ENCODE peak calls at places on chromosomes 12 and 14, in five cellular contexts. I is stimulated activated CD4-positive, alpha-beta T cell treated with anti-CD3 and anti-CD28 coated beads, Interleukin-2, amount 100 ng/mL, for 48 hours; S is left lung; T is hepatocyte; U is amniotic stem cell. W is an unnamed sample.

GRCh38 chr14:54730156-54730961 is 163.4 kb downstream of the SAMD4A start:
- DNase-seq in I (peak), S (no peak), T (no peak), U (no peak), W (peak)

GRCh38 chr12:47316609-47317049 is 236.9 kb upstream of the AMIGO2 start:
- DNase-seq in I (no peak), S (no peak), T (no peak), U (no peak), W (no peak)

GRCh38 chr12:132505105-132505851 is 15.3 kb downstream of the FBRSL1 start:
- DNase-seq in I (no peak), S (no peak), T (no peak), U (no peak), W (no peak)

GRCh38 chr12:71942259-71942658 is 3.6 kb downstream of the TPH2 start:
- DNase-seq in I (no peak), S (no peak), T (no peak), U (no peak), W (no peak)

GRCh38 chr14:76551906-76552305 is 176.0 kb downstream of the ESRRB start:
- DNase-seq in I (no peak), S (no peak), T (no peak), U (no peak), W (no peak)

GRCh38 chr12:93441111-93441616 is 583 bp downstream of the UBE2N start:
- DNase-seq in I (no peak), S (peak), T (peak), U (no peak), W (peak)

GRCh38 chr14:55136868-55137785 is 8.1 kb downstream of the LGALS3 start:
- DNase-seq in I (no peak), S (no peak), T (no peak), U (peak), W (no peak)

GRCh38 chr12:100824476-100824875 is 29.9 kb downstream of the ANO4 start:
- DNase-seq in I (no peak), S (no peak), T (no peak), U (no peak), W (no peak)

GRCh38 chr12:38911611-38912010 is 6.2 kb upstream of the CPNE8 start:
- DNase-seq in I (no peak), S (no peak), T (peak), U (no peak), W (no peak)

GRCh38 chr14:82146846-82147245 is 613.2 kb upstream of the SEL1L start:
- DNase-seq in I (no peak), S (no peak), T (no peak), U (no peak), W (no peak)

GRCh38 chr14:68476212-68476964 is 316.5 kb downstream of the ZFP36L1 start:
- DNase-seq in I (no peak), S (no peak), T (peak), U (no peak), W (no peak)

GRCh38 chr14:95993768-95994592 is 45.2 kb upstream of the C14orf132 start:
- DNase-seq in I (peak), S (no peak), T (peak), U (peak), W (peak)

GRCh38 chr12:91985002-91985767 is 160.5 kb downstream of the BTG1 start:
- DNase-seq in I (no peak), S (no peak), T (no peak), U (no peak), W (no peak)

GRCh38 chr14:106024983-106025604 is 498.7 kb downstream of the TMEM121 start:
- DNase-seq in I (no peak), S (no peak), T (no peak), U (no peak), W (peak)

GRCh38 chr12:9134981-9135628 is 19.4 kb upstream of the A2M start:
- DNase-seq in I (peak), S (peak), T (no peak), U (no peak), W (no peak)

GRCh38 chr12:40986031-40986430 is 202.1 kb upstream of the PDZRN4 start:
- DNase-seq in I (no peak), S (no peak), T (no peak), U (no peak), W (no peak)